ENCODE peak calls at places on chromosomes 2 and 18, in seven cellular contexts. J is activated T-cell treated with anti-CD3 and anti-CD28 coated beads for 1 hour, L is hippocampal formation, Q is left cardiac atrium, U is NCI-H2029, E is H7, V is Daoy. F is an unnamed sample.

GRCh38 chr2:13046557-13047165 is 329.9 kb downstream of the TRIB2 start:
- DNase-seq in L (peak; percentile 2), E (no peak), U (no peak), V (no peak), Q (no peak), J (no peak), F (no peak)

GRCh38 chr18:37544196-37544595 is 21.4 kb downstream of the CELF4 start:
- DNase-seq in L (no peak), J (no peak), Q (no peak), V (no peak), U (no peak), E (peak; percentile 52), F (no peak)

GRCh38 chr2:71896385-71897144 is 251.1 kb downstream of the CYP26B1 start:
- DNase-seq in Q (no peak), E (peak; percentile 3), V (no peak), L (no peak), U (no peak), J (no peak), F (no peak)

GRCh38 chr2:214699236-214699635 is 110.2 kb downstream of the BARD1 start:
- DNase-seq in V (no peak), L (no peak), E (no peak), Q (no peak), U (no peak), J (no peak), F (no peak)

GRCh38 chr2:111701266-111701665 is 182.7 kb downstream of the ANAPC1 start:
- DNase-seq in L (no peak), Q (no peak), J (no peak), E (peak; percentile 12), U (no peak), V (no peak), F (no peak)

GRCh38 chr2:85669549-85669948 is 1.6 kb upstream of the SFTPB start:
- DNase-seq in Q (no peak), E (no peak), U (no peak), L (no peak), V (no peak), J (no peak), F (no peak)

GRCh38 chr2:84631047-84631446 is 114.7 kb downstream of the DNAH6 start:
- DNase-seq in L (no peak), U (no peak), V (peak; percentile 33), Q (no peak), E (peak; percentile 6), J (no peak), F (no peak)

GRCh38 chr2:239263231-239263936 is 137.4 kb downstream of the HDAC4 start:
- DNase-seq in Q (no peak), U (no peak), L (no peak), V (no peak), E (no peak), J (no peak), F (no peak)

GRCh38 chr2:177909962-177910361 is 162.6 kb downstream of the PDE11A start:
- DNase-seq in U (no peak), E (no peak), J (no peak), Q (no peak), L (no peak), V (no peak), F (no peak)

GRCh38 chr2:6995406-6996117 is 78.3 kb downstream of the RNF144A start:
- DNase-seq in E (no peak), L (no peak), Q (no peak), U (no peak), V (no peak), J (no peak), F (no peak)

GRCh38 chr2:33375054-33375453 is 101.4 kb upstream of the RASGRP3 start:
- DNase-seq in L (no peak), U (no peak), V (peak; percentile 49), J (no peak), Q (no peak), E (no peak), F (no peak)

GRCh38 chr2:207133493-207133861 is 32.3 kb downstream of the KLF7 start:
- DNase-seq in J (no peak), V (no peak), E (no peak), Q (no peak), U (no peak), L (no peak), F (no peak)

GRCh38 chr18:48914581-48915251 is 36.0 kb downstream of the SMAD7 start:
- DNase-seq in J (no peak), V (no peak), Q (peak; percentile 23), U (no peak), L (no peak), E (no peak), F (no peak)

GRCh38 chr2:149561309-149561926 is 26.2 kb downstream of the MMADHC start:
- DNase-seq in E (peak; percentile 32), L (peak; percentile 42), Q (no peak), J (no peak), U (no peak), V (no peak), F (no peak)

GRCh38 chr18:51391731-51392130 is 194.2 kb upstream of the MEX3C start:
- DNase-seq in U (no peak), V (no peak), L (peak; percentile 63), J (no peak), E (no peak), Q (no peak), F (no peak)

GRCh38 chr2:173159794-173160463 is 84.3 kb downstream of the MAP3K20 start:
- DNase-seq in V (peak; percentile 88), Q (peak; percentile 93), J (no peak), E (peak; percentile 26), L (no peak), U (peak; percentile 43), F (peak; percentile 80)

GRCh38 chr2:58182527-58182926 is 58.6 kb downstream of the FANCL start:
- DNase-seq in Q (no peak), L (no peak), U (no peak), V (no peak), J (no peak), E (no peak), F (no peak)

GRCh38 chr18:79887181-79888000 is 64.1 kb downstream of the SLC66A2 start:
- DNase-seq in E (no peak), V (no peak), L (no peak), J (no peak), U (no peak), Q (no peak), F (no peak)

GRCh38 chr2:45708501-45708900 is 57.0 kb downstream of the PRKCE start:
- DNase-seq in Q (no peak), E (no peak), L (no peak), U (no peak), V (no peak), J (no peak), F (no peak)

GRCh38 chr2:33023732-33024301 is 77.1 kb downstream of the LTBP1 start:
- DNase-seq in E (no peak), J (no peak), U (no peak), V (no peak), L (no peak), Q (no peak), F (no peak)

GRCh38 chr2:44931177-44931795 is 10.2 kb upstream of the SIX3 start:
- DNase-seq in J (no peak), L (no peak), V (no peak), Q (no peak), U (no peak), E (peak; percentile 52), F (no peak)

GRCh38 chr2:108975613-108976435 is 13.2 kb downstream of the EDAR start:
- DNase-seq in J (no peak), V (no peak), E (no peak), L (no peak), U (no peak), Q (no peak), F (no peak)

GRCh38 chr2:43024515-43024962 is 201.9 kb downstream of the ZFP36L2 start:
- DNase-seq in J (peak; percentile 29), E (peak; percentile 93), Q (peak; percentile 73), U (no peak), L (peak; percentile 38), V (peak; percentile 79), F (peak; percentile 66)

GRCh38 chr2:16653799-16654198 is 11.8 kb downstream of the CYRIA start:
- DNase-seq in L (no peak), J (no peak), V (no peak), Q (no peak), U (no peak), E (no peak), F (no peak)

GRCh38 chr2:96909651-96910050 is 39.8 kb upstream of the SEMA4C start:
- DNase-seq in L (no peak), E (no peak), U (no peak), Q (no peak), J (no peak), V (no peak), F (peak; percentile 60)

GRCh38 chr2:116142828-116143227 is 1671.7 kb upstream of the DDX18 start:
- DNase-seq in J (no peak), U (no peak), L (no peak), V (no peak), E (peak; percentile 18), Q (no peak), F (no peak)

GRCh38 chr2:142722086-142722485 is 155.4 kb upstream of the KYNU start:
- DNase-seq in V (no peak), U (no peak), E (no peak), L (no peak), J (no peak), Q (no peak), F (no peak)

GRCh38 chr2:68225119-68225632 is 27.2 kb downstream of the PPP3R1 start:
- DNase-seq in Q (no peak), L (peak; percentile 23), J (no peak), V (peak; percentile 41), E (no peak), U (peak; percentile 36), F (no peak)

GRCh38 chr2:222982010-222982908 is 69.7 kb upstream of the KCNE4 start:
- DNase-seq in L (peak; percentile 51), E (peak; percentile 26), U (peak; percentile 91), V (peak; percentile 56), Q (peak; percentile 46), J (no peak), F (peak; percentile 25)

GRCh38 chr2:204407209-204408070 is 137.8 kb upstream of the PARD3B start:
- DNase-seq in J (no peak), U (no peak), E (no peak), Q (no peak), L (no peak), V (peak; percentile 44), F (no peak)

GRCh38 chr2:185208261-185208660 is 530.3 kb upstream of the FSIP2 start:
- DNase-seq in E (peak; percentile 32), V (peak; percentile 3), L (no peak), Q (no peak), J (no peak), U (peak; percentile 3), F (no peak)

GRCh38 chr2:237483018-237483731 is 3.9 kb upstream of the MLPH start:
- DNase-seq in U (peak; percentile 67), V (peak; percentile 88), J (no peak), L (no peak), E (no peak), Q (no peak), F (no peak)

GRCh38 chr2:57182941-57183340 is 863.7 kb upstream of the VRK2 start:
- DNase-seq in E (no peak), U (no peak), L (no peak), V (no peak), Q (no peak), J (no peak), F (no peak)

GRCh38 chr18:9055626-9056025 is 46.9 kb upstream of the NDUFV2 start:
- DNase-seq in Q (no peak), U (no peak), E (no peak), L (no peak), J (no peak), V (no peak), F (no peak)

GRCh38 chr2:160315337-160315736 is 115.3 kb upstream of the ITGB6 start:
- DNase-seq in V (no peak), E (no peak), J (no peak), L (no peak), Q (no peak), U (no peak), F (no peak)

GRCh38 chr2:15169326-15170038 is 391.7 kb downstream of the NBAS start:
- DNase-seq in L (no peak), E (no peak), V (peak; percentile 92), U (no peak), Q (peak; percentile 33), J (no peak), F (no peak)

GRCh38 chr2:218856168-218856895 is 3.3 kb upstream of the WNT6 start:
- DNase-seq in E (peak; percentile 37), U (no peak), L (no peak), V (no peak), Q (no peak), J (no peak), F (no peak)

F was measured in left ventricle myocardium inferior.